ENCODE peak calls at places on chromosomes 12 and 14, in eight cellular contexts. One of them, this sample, is unnamed.

GRCh38 chr14:69263364-69263763 is 3.4 kb downstream of the GALNT16 start:
- DNase-seq in AG09309: peak
- DNase-seq in GM06990: no peak
- DNase-seq in right lobe of liver: no peak
- DNase-seq in breast epithelium: peak
- DNase-seq in fibroblast of lung: peak
- DNase-seq in heart left ventricle: peak
- DNase-seq in GM23338: no peak
- DNase-seq in this sample: peak

GRCh38 chr14:92980866-92981265 is 57.9 kb downstream of the CHGA start:
- DNase-seq in AG09309: no peak
- DNase-seq in GM06990: no peak
- DNase-seq in right lobe of liver: no peak
- DNase-seq in breast epithelium: no peak
- DNase-seq in fibroblast of lung: no peak
- DNase-seq in heart left ventricle: no peak
- DNase-seq in GM23338: no peak
- DNase-seq in this sample: no peak

GRCh38 chr14:26402126-26402525 is 195.7 kb downstream of the NOVA1 start:
- DNase-seq in AG09309: no peak
- DNase-seq in GM06990: no peak
- DNase-seq in right lobe of liver: no peak
- DNase-seq in breast epithelium: no peak
- DNase-seq in fibroblast of lung: no peak
- DNase-seq in heart left ventricle: no peak
- DNase-seq in GM23338: no peak
- DNase-seq in this sample: no peak

GRCh38 chr14:99066378-99066777 is 205.6 kb downstream of the BCL11B start:
- DNase-seq in AG09309: no peak
- DNase-seq in GM06990: no peak
- DNase-seq in right lobe of liver: no peak
- DNase-seq in breast epithelium: peak
- DNase-seq in fibroblast of lung: no peak
- DNase-seq in heart left ventricle: no peak
- DNase-seq in GM23338: no peak
- DNase-seq in this sample: no peak

GRCh38 chr12:25384954-25385216 is 134.2 kb upstream of the KRAS start:
- DNase-seq in AG09309: no peak
- DNase-seq in GM06990: no peak
- DNase-seq in right lobe of liver: no peak
- DNase-seq in breast epithelium: no peak
- DNase-seq in fibroblast of lung: no peak
- DNase-seq in heart left ventricle: no peak
- DNase-seq in GM23338: no peak
- DNase-seq in this sample: no peak

GRCh38 chr12:124374567-124374966 is 79.7 kb downstream of the RFLNA start:
- DNase-seq in AG09309: no peak
- DNase-seq in GM06990: no peak
- DNase-seq in right lobe of liver: peak
- DNase-seq in breast epithelium: no peak
- DNase-seq in fibroblast of lung: no peak
- DNase-seq in heart left ventricle: no peak
- DNase-seq in GM23338: no peak
- DNase-seq in this sample: no peak

GRCh38 chr12:53047221-53048032 is 2.4 kb upstream of the TNS2 start:
- DNase-seq in AG09309: no peak
- DNase-seq in GM06990: peak
- DNase-seq in right lobe of liver: peak
- DNase-seq in breast epithelium: peak
- DNase-seq in fibroblast of lung: peak
- DNase-seq in heart left ventricle: peak
- DNase-seq in GM23338: peak
- DNase-seq in this sample: no peak

GRCh38 chr12:68263366-68263765 is 10.0 kb upstream of the IL22 start:
- DNase-seq in AG09309: no peak
- DNase-seq in GM06990: no peak
- DNase-seq in right lobe of liver: no peak
- DNase-seq in breast epithelium: no peak
- DNase-seq in fibroblast of lung: peak
- DNase-seq in heart left ventricle: no peak
- DNase-seq in GM23338: no peak
- DNase-seq in this sample: no peak

GRCh38 chr12:88310069-88310468 is 168.0 kb downstream of the TMTC3 start:
- DNase-seq in AG09309: peak
- DNase-seq in GM06990: no peak
- DNase-seq in right lobe of liver: no peak
- DNase-seq in breast epithelium: no peak
- DNase-seq in fibroblast of lung: peak
- DNase-seq in heart left ventricle: peak
- DNase-seq in GM23338: no peak
- DNase-seq in this sample: peak

GRCh38 chr12:46874642-46875041 is 48.8 kb upstream of the SLC38A4 start:
- DNase-seq in AG09309: no peak
- DNase-seq in GM06990: no peak
- DNase-seq in right lobe of liver: peak
- DNase-seq in breast epithelium: no peak
- DNase-seq in fibroblast of lung: peak
- DNase-seq in heart left ventricle: no peak
- DNase-seq in GM23338: no peak
- DNase-seq in this sample: no peak

GRCh38 chr12:87254371-87255030 is 774.7 kb downstream of the C12orf50 start:
- DNase-seq in AG09309: no peak
- DNase-seq in GM06990: no peak
- DNase-seq in right lobe of liver: no peak
- DNase-seq in breast epithelium: no peak
- DNase-seq in fibroblast of lung: no peak
- DNase-seq in heart left ventricle: no peak
- DNase-seq in GM23338: no peak
- DNase-seq in this sample: no peak

GRCh38 chr14:66662374-66662773 is 154.4 kb downstream of the GPHN start:
- DNase-seq in AG09309: no peak
- DNase-seq in GM06990: no peak
- DNase-seq in right lobe of liver: no peak
- DNase-seq in breast epithelium: no peak
- DNase-seq in fibroblast of lung: no peak
- DNase-seq in heart left ventricle: no peak
- DNase-seq in GM23338: peak
- DNase-seq in this sample: no peak

GRCh38 chr14:25431211-25432076 is 381.5 kb upstream of the STXBP6 start:
- DNase-seq in AG09309: no peak
- DNase-seq in GM06990: no peak
- DNase-seq in right lobe of liver: peak
- DNase-seq in breast epithelium: no peak
- DNase-seq in fibroblast of lung: no peak
- DNase-seq in heart left ventricle: no peak
- DNase-seq in GM23338: peak
- DNase-seq in this sample: no peak

GRCh38 chr14:22395803-22396202 is 193.2 kb downstream of the DAD1 start:
- DNase-seq in AG09309: no peak
- DNase-seq in GM06990: no peak
- DNase-seq in right lobe of liver: no peak
- DNase-seq in breast epithelium: no peak
- DNase-seq in fibroblast of lung: no peak
- DNase-seq in heart left ventricle: no peak
- DNase-seq in GM23338: no peak
- DNase-seq in this sample: no peak

GRCh38 chr14:23348297-23348655 is 4.4 kb downstream of the SLC22A17 start:
- DNase-seq in AG09309: no peak
- DNase-seq in GM06990: no peak
- DNase-seq in right lobe of liver: no peak
- DNase-seq in breast epithelium: no peak
- DNase-seq in fibroblast of lung: no peak
- DNase-seq in heart left ventricle: no peak
- DNase-seq in GM23338: no peak
- DNase-seq in this sample: no peak

GRCh38 chr14:100827751-100828447 is 2.0 kb downstream of the MEG3 start:
- DNase-seq in AG09309: peak
- DNase-seq in GM06990: no peak
- DNase-seq in right lobe of liver: no peak
- DNase-seq in breast epithelium: no peak
- DNase-seq in fibroblast of lung: peak
- DNase-seq in heart left ventricle: no peak
- DNase-seq in GM23338: no peak
- DNase-seq in this sample: peak
- H3K4me3 ChIP-seq in AG09309: peak
- H3K4me3 ChIP-seq in GM06990: no peak
- H3K4me3 ChIP-seq in right lobe of liver: peak
- H3K4me3 ChIP-seq in breast epithelium: peak
- H3K4me3 ChIP-seq in fibroblast of lung: peak
- H3K4me3 ChIP-seq in heart left ventricle: peak
- H3K4me3 ChIP-seq in GM23338: no peak
- H3K4me3 ChIP-seq in this sample: peak

GRCh38 chr12:41709012-41709411 is 435.7 kb downstream of the GXYLT1 start:
- DNase-seq in AG09309: no peak
- DNase-seq in GM06990: no peak
- DNase-seq in right lobe of liver: no peak
- DNase-seq in breast epithelium: no peak
- DNase-seq in fibroblast of lung: no peak
- DNase-seq in heart left ventricle: no peak
- DNase-seq in GM23338: peak
- DNase-seq in this sample: no peak
- H3K4me3 ChIP-seq in AG09309: no peak
- H3K4me3 ChIP-seq in GM06990: no peak
- H3K4me3 ChIP-seq in right lobe of liver: no peak
- H3K4me3 ChIP-seq in breast epithelium: no peak
- H3K4me3 ChIP-seq in fibroblast of lung: no peak
- H3K4me3 ChIP-seq in heart left ventricle: no peak
- H3K4me3 ChIP-seq in GM23338: no peak
- H3K4me3 ChIP-seq in this sample: no peak

GRCh38 chr14:96205059-96205993 is 687 bp downstream of the BDKRB2 start:
- DNase-seq in AG09309: no peak
- DNase-seq in GM06990: no peak
- DNase-seq in right lobe of liver: no peak
- DNase-seq in breast epithelium: no peak
- DNase-seq in fibroblast of lung: no peak
- DNase-seq in heart left ventricle: no peak
- DNase-seq in GM23338: no peak
- DNase-seq in this sample: no peak

GRCh38 chr14:96207686-96208085 is 3.0 kb downstream of the BDKRB2 start:
- DNase-seq in AG09309: no peak
- DNase-seq in GM06990: no peak
- DNase-seq in right lobe of liver: no peak
- DNase-seq in breast epithelium: no peak
- DNase-seq in fibroblast of lung: no peak
- DNase-seq in heart left ventricle: no peak
- DNase-seq in GM23338: no peak
- DNase-seq in this sample: no peak

GRCh38 chr14:96204151-96205058 is at the start of gene BDKRB2:
- DNase-seq in AG09309: peak
- DNase-seq in GM06990: no peak
- DNase-seq in right lobe of liver: peak
- DNase-seq in breast epithelium: peak
- DNase-seq in fibroblast of lung: peak
- DNase-seq in heart left ventricle: peak
- DNase-seq in GM23338: peak
- DNase-seq in this sample: peak

GRCh38 chr14:96206461-96206860 is 1.8 kb downstream of the BDKRB2 start:
- DNase-seq in AG09309: no peak
- DNase-seq in GM06990: no peak
- DNase-seq in right lobe of liver: no peak
- DNase-seq in breast epithelium: no peak
- DNase-seq in fibroblast of lung: no peak
- DNase-seq in heart left ventricle: no peak
- DNase-seq in GM23338: no peak
- DNase-seq in this sample: no peak

DNA sequence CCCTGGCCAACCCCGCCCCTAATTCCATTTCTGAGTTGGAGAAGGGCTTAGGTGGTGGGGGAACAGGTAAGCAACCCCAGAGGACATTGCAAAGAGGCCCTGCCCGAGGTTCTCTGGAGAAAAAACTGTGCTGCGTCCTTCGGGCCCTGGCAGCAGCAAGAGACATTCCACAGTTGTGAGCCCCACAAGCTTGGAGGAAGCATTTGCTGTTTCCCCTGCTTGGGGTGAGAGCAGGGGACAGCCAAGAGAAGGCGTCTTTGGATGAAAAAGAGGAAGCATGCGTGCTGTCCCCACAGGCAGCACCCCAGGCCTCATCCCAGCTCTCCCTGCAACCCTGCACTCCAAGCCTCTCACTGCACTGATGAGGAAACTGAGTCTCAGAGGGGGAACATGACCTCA is 1.4 kb downstream of the BDKRB2 start:
- DNase-seq in AG09309: no peak
- DNase-seq in GM06990: no peak
- DNase-seq in right lobe of liver: no peak
- DNase-seq in breast epithelium: no peak
- DNase-seq in fibroblast of lung: no peak
- DNase-seq in heart left ventricle: no peak
- DNase-seq in GM23338: no peak
- DNase-seq in this sample: no peak
- H3K4me3 ChIP-seq in AG09309: peak
- H3K4me3 ChIP-seq in GM06990: no peak
- H3K4me3 ChIP-seq in right lobe of liver: no peak
- H3K4me3 ChIP-seq in breast epithelium: peak
- H3K4me3 ChIP-seq in fibroblast of lung: peak
- H3K4me3 ChIP-seq in heart left ventricle: peak
- H3K4me3 ChIP-seq in GM23338: no peak
- H3K4me3 ChIP-seq in this sample: peak

GRCh38 chr12:81079280-81080076 is 1.6 kb downstream of the ACSS3 start:
- DNase-seq in AG09309: no peak
- DNase-seq in GM06990: no peak
- DNase-seq in right lobe of liver: no peak
- DNase-seq in breast epithelium: no peak
- DNase-seq in fibroblast of lung: no peak
- DNase-seq in heart left ventricle: no peak
- DNase-seq in GM23338: no peak
- DNase-seq in this sample: no peak

GRCh38 chr12:81078469-81079196 is 754 bp downstream of the ACSS3 start:
- DNase-seq in AG09309: peak
- DNase-seq in GM06990: no peak
- DNase-seq in right lobe of liver: peak
- DNase-seq in breast epithelium: no peak
- DNase-seq in fibroblast of lung: peak
- DNase-seq in heart left ventricle: peak
- DNase-seq in GM23338: no peak
- DNase-seq in this sample: no peak

GRCh38 chr12:81077686-81078441 is at the start of gene ACSS3:
- DNase-seq in AG09309: no peak
- DNase-seq in GM06990: no peak
- DNase-seq in right lobe of liver: peak
- DNase-seq in breast epithelium: no peak
- DNase-seq in fibroblast of lung: peak
- DNase-seq in heart left ventricle: peak
- DNase-seq in GM23338: peak
- DNase-seq in this sample: no peak

GRCh38 chr12:81075539-81075938 is 2.3 kb upstream of the ACSS3 start:
- DNase-seq in AG09309: no peak
- DNase-seq in GM06990: no peak
- DNase-seq in right lobe of liver: no peak
- DNase-seq in breast epithelium: no peak
- DNase-seq in fibroblast of lung: no peak
- DNase-seq in heart left ventricle: no peak
- DNase-seq in GM23338: no peak
- DNase-seq in this sample: no peak

DNA sequence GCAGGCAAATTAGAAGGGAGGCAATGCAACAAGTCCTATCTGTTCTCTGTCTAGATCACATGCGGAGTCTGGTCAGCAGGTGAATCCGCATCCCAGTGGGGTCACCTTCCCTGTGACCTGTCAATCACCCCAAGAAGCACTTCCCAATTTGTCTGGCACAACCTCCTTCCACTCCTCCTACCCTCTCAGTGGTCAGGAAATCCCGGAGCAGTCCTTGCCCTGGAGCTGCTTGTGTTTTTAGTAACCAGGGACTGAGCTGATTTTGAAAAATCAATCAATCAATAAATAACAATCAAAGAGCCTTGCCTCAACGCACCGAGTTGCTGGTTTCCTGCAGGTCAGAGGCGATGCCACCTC is 572 bp upstream of the ACSS3 start:
- DNase-seq in AG09309: no peak
- DNase-seq in GM06990: no peak
- DNase-seq in right lobe of liver: peak
- DNase-seq in breast epithelium: no peak
- DNase-seq in fibroblast of lung: peak
- DNase-seq in heart left ventricle: peak
- DNase-seq in GM23338: peak
- DNase-seq in this sample: no peak
- H3K4me3 ChIP-seq in AG09309: peak
- H3K4me3 ChIP-seq in GM06990: no peak
- H3K4me3 ChIP-seq in right lobe of liver: peak
- H3K4me3 ChIP-seq in breast epithelium: peak
- H3K4me3 ChIP-seq in fibroblast of lung: peak
- H3K4me3 ChIP-seq in heart left ventricle: peak
- H3K4me3 ChIP-seq in GM23338: peak
- H3K4me3 ChIP-seq in this sample: peak